ENCODE peak calls at places on chromosomes 11 and 22, in eight cellular contexts. J, P, D, G, K, X, R and H are unnamed samples. For H3K4me1 and H3K36me3, the result is how much of the 10 kb centered on the place peaks cover.

GRCh38 chr11:86249307-86250098 is 5.0 kb downstream of the EED start:
- DNase-seq in J (no peak), P (no peak), D (no peak), G (peak), K (no peak), X (no peak), R (no peak), H (no peak)

GRCh38 chr11:117045956-117046355 is 52.3 kb downstream of the SIK3 start:
- DNase-seq in J (no peak), P (no peak), D (no peak), G (no peak), K (no peak), X (no peak), R (no peak), H (no peak)

GRCh38 chr11:3357994-3358676 is 20.8 kb downstream of the ZNF195 start:
- DNase-seq in J (no peak), P (peak), D (no peak), G (no peak), K (no peak), X (no peak), R (no peak), H (no peak)

GRCh38 chr22:48137640-48138039 is 1375.2 kb downstream of the TBC1D22A start:
- DNase-seq in J (no peak), P (no peak), D (no peak), G (peak), K (no peak), X (no peak), R (no peak), H (no peak)

GRCh38 chr11:37371346-37371970 is 773.4 kb upstream of the RAG2 start:
- DNase-seq in J (no peak), P (no peak), D (no peak), G (no peak), K (no peak), X (no peak), R (no peak), H (no peak)

GRCh38 chr11:4418403-4418802 is 24.9 kb upstream of the TRIM21 start:
- DNase-seq in J (no peak), P (no peak), D (no peak), G (no peak), K (no peak), X (peak), R (no peak), H (no peak)

GRCh38 chr11:129109701-129110100 is 82.4 kb downstream of the ARHGAP32 start:
- DNase-seq in J (no peak), P (no peak), D (no peak), G (no peak), K (no peak), X (no peak), R (no peak), H (no peak)

GRCh38 chr22:43925433-43926348 is 2.1 kb downstream of the PNPLA3 start:
- DNase-seq in J (no peak), P (no peak), D (no peak), G (peak), K (no peak), X (no peak), R (no peak), H (no peak)

GRCh38 chr11:126456783-126457542 is 101.5 kb downstream of the ST3GAL4 start:
- DNase-seq in J (no peak), P (no peak), D (no peak), G (peak), K (no peak), X (no peak), R (no peak), H (peak)

DNA sequence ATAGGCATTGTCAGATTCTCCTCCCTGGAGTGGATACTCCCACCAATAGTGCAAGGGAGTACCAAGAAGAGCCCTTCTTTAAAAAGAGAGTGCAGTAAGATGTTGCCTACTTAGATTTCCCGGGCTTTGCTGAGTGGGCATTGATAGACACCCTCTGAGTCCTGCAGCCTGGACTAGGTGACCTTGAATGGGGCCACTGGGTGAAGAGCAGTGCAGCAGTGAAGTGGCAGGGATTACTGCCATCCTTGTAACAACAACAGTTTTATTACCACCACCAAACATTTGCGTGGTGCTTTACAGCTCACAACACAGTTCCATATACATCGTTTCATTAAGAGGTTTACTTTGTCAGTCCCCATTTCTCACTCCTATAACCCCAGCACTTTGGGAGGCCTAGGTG is 59.4 kb downstream of the MICAL2 start:
- DNase-seq in J (no peak), P (no peak), D (no peak), G (no peak), K (no peak), X (no peak), R (no peak), H (no peak)
- H3K4me1 ChIP-seq in J (under half), P (under half), D (under half), G (under half), K (half or more), X (under half), R (under half), H (under half)

GRCh38 chr22:37301144-37301820 is 19.0 kb downstream of the CYTH4 start:
- DNase-seq in J (peak), P (no peak), D (no peak), G (no peak), K (no peak), X (no peak), R (no peak), H (no peak)
- H3K36me3 ChIP-seq in J (under half), P (under half), D (half or more), G (under half), K (under half), X (under half), R (under half), H (under half)

DNA sequence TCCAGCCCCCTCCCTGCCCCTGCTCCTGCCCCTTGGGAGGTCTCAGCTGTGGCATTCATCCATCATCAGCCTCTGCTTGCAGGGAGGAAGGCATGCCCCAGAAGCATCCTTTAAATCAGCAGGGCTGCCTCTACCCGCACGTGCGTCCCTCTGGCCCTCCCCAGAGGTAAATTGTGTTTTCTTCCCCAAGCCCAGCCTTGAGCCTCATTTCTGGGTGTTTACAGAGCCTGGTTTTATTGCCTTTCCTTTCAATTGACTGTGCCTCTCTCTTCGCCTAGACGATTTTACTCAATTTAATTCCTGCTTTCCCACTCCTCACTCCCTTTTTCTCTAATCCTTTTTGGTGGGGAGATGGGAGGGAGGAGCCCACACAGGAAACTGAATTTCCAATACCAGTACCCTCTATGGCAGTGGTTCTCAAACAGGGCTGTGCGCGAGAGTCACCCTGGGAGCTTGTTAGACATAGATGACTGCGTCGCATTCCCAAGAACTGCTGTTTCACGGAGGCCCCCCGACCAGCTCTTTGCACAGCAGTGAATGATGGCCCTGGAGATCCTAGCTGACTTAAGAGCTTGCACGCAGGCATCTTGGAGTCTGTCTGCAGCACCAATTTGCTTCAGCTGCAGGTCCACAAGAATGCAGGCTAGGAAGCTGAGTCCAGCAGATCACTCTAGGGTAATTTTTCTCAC is 15.1 kb upstream of the OAF start:
- DNase-seq in J (peak), P (no peak), D (no peak), G (no peak), K (no peak), X (no peak), R (peak), H (no peak)
- H3K27ac ChIP-seq in J (no peak), P (no peak), D (no peak), G (no peak), K (no peak), X (no peak), R (no peak), H (no peak)

DNA sequence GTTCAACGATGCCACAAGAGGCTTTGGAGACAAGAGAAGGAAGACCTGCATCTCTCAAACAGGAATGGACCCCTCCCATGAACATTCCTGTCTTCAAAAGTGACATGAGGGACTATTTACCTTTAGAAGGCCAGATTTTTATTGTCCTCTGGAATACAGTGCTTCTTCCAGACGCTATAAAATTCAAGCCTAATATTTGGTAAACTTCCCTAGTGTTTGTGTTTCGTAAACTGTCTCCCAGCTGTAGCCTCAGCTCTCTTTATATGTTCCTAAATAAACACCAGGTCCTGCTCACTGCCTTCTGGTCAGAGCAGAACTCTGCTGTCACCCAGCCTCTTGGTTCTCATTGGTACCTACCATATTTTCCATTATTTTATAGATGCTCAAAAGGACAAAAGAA is 157.7 kb downstream of the CCDC34 start:
- DNase-seq in J (no peak), P (no peak), D (no peak), G (no peak), K (no peak), X (no peak), R (no peak), H (no peak)
- H3K4me1 ChIP-seq in J (under half), P (under half), D (under half), G (under half), K (under half), X (under half), R (under half), H (under half)

DNA sequence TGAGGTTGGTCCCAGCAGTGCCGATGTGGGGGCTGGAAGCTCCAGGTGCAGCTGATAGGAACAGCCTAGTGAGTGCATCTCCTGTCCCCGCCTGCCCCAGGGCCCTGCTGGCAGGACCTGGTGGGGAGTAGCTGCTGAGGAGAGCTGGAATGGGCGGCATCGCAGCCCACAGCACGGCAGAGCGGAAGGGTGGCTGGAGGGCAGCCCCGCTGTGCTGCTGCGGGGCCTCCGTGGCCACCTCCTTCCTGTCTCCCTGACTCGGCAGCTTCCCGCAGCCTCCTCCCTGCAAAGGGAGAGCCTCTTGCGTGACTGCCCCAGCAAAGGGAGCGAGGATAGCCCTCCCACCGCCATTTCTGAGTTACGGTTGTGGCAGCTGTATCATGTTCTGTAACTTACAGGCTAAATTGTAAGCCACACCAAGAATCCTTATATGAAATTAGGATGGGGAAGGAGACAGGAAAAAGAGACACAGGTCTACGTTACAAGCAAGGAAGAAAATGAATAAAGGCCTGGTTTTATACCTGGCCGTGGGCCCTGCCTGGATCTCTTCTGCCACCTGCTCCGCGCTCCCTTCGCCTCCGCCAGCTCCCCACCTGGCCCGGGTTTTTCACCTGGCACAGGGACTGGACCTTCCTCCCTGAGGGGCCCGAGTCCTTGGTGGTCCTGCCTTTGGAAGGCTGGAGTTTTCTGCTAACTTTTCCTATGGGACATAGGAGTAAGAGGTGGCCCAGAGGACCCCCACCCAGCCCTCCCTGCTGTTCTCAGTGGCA is 10.0 kb downstream of the TPCN2 start:
- DNase-seq in J (peak), P (no peak), D (peak), G (no peak), K (no peak), X (no peak), R (peak), H (no peak)
- H3K36me3 ChIP-seq in J (under half), P (under half), D (half or more), G (under half), K (half or more), X (under half), R (under half), H (under half)

GRCh38 chr22:38213319-38214247 is 11.8 kb downstream of the MAFF start:
- DNase-seq in J (no peak), P (no peak), D (no peak), G (no peak), K (no peak), X (no peak), R (no peak), H (peak)

GRCh38 chr22:38211556-38211955 is 9.8 kb downstream of the MAFF start:
- DNase-seq in J (no peak), P (no peak), D (no peak), G (no peak), K (no peak), X (no peak), R (no peak), H (no peak)

GRCh38 chr22:38215156-38216038 is 13.6 kb downstream of the MAFF start:
- DNase-seq in J (no peak), P (no peak), D (no peak), G (no peak), K (no peak), X (no peak), R (no peak), H (no peak)

GRCh38 chr22:38212442-38212841 is 10.6 kb downstream of the MAFF start:
- DNase-seq in J (no peak), P (no peak), D (no peak), G (no peak), K (no peak), X (no peak), R (no peak), H (no peak)

DNA sequence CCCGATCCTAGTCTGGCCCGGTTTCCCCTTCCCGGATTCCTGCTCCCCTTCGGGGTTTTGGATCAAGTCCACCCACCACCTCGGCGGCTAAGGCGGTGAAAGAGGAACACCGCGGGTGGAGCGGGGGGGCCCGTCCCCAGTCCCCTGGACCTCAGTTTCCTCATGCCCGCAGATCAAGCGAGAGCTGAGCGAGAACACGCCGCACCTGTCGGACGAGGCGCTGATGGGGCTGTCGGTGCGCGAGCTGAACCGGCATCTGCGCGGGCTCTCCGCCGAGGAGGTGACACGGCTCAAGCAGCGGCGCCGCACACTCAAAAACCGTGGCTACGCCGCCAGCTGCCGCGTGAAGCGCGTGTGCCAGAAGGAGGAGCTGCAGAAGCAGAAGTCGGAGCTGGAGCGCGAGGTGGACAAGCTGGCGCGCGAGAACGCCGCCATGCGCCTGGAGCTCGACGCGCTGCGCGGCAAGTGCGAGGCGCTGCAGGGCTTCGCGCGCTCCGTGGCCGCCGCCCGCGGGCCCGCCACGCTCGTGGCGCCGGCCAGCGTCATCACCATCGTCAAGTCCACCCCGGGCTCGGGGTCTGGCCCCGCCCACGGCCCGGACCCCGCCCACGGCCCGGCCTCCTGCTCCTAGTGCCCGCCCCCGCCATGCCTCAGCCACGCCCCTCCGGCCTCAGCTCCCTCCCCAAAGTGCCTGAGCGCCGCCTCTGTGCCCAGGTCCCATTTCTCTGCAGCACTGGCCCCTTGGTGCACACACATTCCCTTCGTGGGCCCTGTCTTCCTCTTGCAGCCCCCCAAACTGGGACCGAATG is 12.7 kb downstream of the MAFF start:
- DNase-seq in J (peak), P (peak), D (peak), G (peak), K (peak), X (peak), R (peak), H (peak)
- H3K27ac ChIP-seq in J (peak), P (no peak), D (peak), G (no peak), K (peak), X (peak), R (no peak), H (no peak)

GRCh38 chr11:10310301-10310841 is 5.5 kb downstream of the ADM start:
- DNase-seq in J (no peak), P (no peak), D (no peak), G (peak), K (no peak), X (no peak), R (no peak), H (no peak)

GRCh38 chr11:10309163-10310093 is 4.6 kb downstream of the ADM start:
- DNase-seq in J (peak), P (no peak), D (peak), G (peak), K (peak), X (peak), R (peak), H (peak)

GRCh38 chr11:10307022-10307410 is 2.1 kb downstream of the ADM start:
- DNase-seq in J (no peak), P (no peak), D (no peak), G (no peak), K (no peak), X (no peak), R (no peak), H (no peak)

GRCh38 chr11:10307411-10308207 is 2.7 kb downstream of the ADM start:
- DNase-seq in J (peak), P (peak), D (peak), G (peak), K (peak), X (peak), R (peak), H (peak)

DNA sequence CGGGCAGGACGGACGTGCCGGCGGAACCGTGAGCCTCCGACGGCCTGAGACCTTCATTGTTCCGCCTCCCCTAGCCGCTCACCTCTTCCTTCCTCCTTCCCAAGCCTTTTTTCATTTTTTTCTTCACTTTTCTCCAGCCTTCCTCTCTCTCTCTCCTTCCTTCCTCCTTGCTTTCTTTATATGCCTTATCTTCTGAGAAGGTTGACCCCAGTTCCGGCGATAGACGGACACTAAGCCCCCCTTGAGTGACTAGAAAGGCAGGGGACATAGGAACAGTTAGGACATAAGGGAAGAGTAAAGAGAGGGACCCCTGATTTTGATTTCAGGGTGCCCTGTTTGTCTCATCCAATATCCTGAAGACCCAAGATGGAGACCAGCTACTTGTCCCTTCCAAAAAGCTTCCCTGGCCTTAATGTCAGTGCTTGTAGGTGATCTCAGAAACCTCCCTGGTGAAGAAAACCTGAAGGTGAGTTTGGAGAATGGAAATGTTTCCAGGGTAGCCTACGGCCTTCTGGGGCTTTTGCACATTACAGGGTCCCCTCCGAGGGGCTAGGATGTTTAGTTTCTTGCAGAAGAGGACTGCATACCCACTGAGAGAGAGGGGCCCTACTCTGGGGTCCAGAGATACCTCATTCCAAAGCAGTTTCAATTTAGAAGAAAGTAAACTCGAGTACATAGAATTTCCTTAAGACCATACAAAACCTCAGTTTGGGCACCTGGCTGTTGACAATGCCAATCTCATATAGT is 3.5 kb downstream of the ADM start:
- DNase-seq in J (no peak), P (no peak), D (no peak), G (peak), K (no peak), X (no peak), R (no peak), H (no peak)
- H3K4me1 ChIP-seq in J (half or more), P (half or more), D (under half), G (under half), K (under half), X (half or more), R (under half), H (under half)

GRCh38 chr22:46591890-46592289 is 28.3 kb upstream of the GRAMD4 start:
- DNase-seq in J (peak), P (peak), D (no peak), G (no peak), K (no peak), X (no peak), R (peak), H (peak)

GRCh38 chr22:46589141-46589748 is 30.9 kb upstream of the GRAMD4 start:
- DNase-seq in J (peak), P (no peak), D (peak), G (no peak), K (no peak), X (no peak), R (peak), H (peak)

GRCh38 chr22:46589871-46590271 is 30.3 kb upstream of the GRAMD4 start:
- DNase-seq in J (no peak), P (no peak), D (peak), G (no peak), K (no peak), X (no peak), R (peak), H (peak)

GRCh38 chr22:46588279-46589140 is 31.7 kb upstream of the GRAMD4 start:
- DNase-seq in J (peak), P (no peak), D (peak), G (no peak), K (no peak), X (no peak), R (peak), H (peak)

GRCh38 chr22:46590334-46590733 is 29.9 kb upstream of the GRAMD4 start:
- DNase-seq in J (peak), P (no peak), D (peak), G (no peak), K (no peak), X (no peak), R (peak), H (peak)
- H3K36me3 ChIP-seq in J (under half), P (under half), D (under half), G (under half), K (under half), X (under half), R (under half), H (under half)